ENCODE peak calls at places on chromosomes 13 and 19, in four cellular contexts. One of them, this sample, is unnamed.

GRCh38 chr13:66556306-66556705 is 673.8 kb downstream of the PCDH9 start:
- DNase-seq in lower lobe of right lung: no peak
- DNase-seq in Daoy: no peak
- DNase-seq in cardiac muscle cell: peak; percentile 16
- DNase-seq in this sample: no peak

GRCh38 chr13:102235689-102236088 is 166.2 kb downstream of the FGF14 start:
- DNase-seq in lower lobe of right lung: no peak
- DNase-seq in Daoy: no peak
- DNase-seq in cardiac muscle cell: no peak
- DNase-seq in this sample: no peak

GRCh38 chr13:44763604-44764311 is 187.6 kb upstream of the TSC22D1 start:
- DNase-seq in cardiac muscle cell: peak; percentile 45
- DNase-seq in lower lobe of right lung: no peak
- DNase-seq in Daoy: no peak
- DNase-seq in this sample: peak; percentile 88

GRCh38 chr13:54415753-54416366 is 1387.2 kb downstream of the OLFM4 start:
- DNase-seq in Daoy: no peak
- DNase-seq in cardiac muscle cell: no peak
- DNase-seq in lower lobe of right lung: no peak
- DNase-seq in this sample: no peak

GRCh38 chr13:20371825-20372224 is 139.7 kb upstream of the GJB6 start:
- DNase-seq in Daoy: no peak
- DNase-seq in cardiac muscle cell: no peak
- DNase-seq in lower lobe of right lung: no peak
- DNase-seq in this sample: no peak

GRCh38 chr19:30693179-30693578 is 321.0 kb downstream of the ZNF536 start:
- DNase-seq in lower lobe of right lung: no peak
- DNase-seq in Daoy: no peak
- DNase-seq in cardiac muscle cell: no peak
- DNase-seq in this sample: no peak

GRCh38 chr19:23571175-23571574 is 115.8 kb downstream of the ZNF675 start:
- DNase-seq in lower lobe of right lung: no peak
- DNase-seq in cardiac muscle cell: no peak
- DNase-seq in Daoy: no peak
- DNase-seq in this sample: no peak

GRCh38 chr19:6551607-6552450 is 21.0 kb downstream of the TNFSF9 start:
- DNase-seq in cardiac muscle cell: peak; percentile 17
- DNase-seq in Daoy: peak; percentile 31
- DNase-seq in lower lobe of right lung: peak; percentile 50
- DNase-seq in this sample: peak; percentile 25

GRCh38 chr13:21516806-21517205 is 57.7 kb upstream of the ZDHHC20 start:
- DNase-seq in cardiac muscle cell: no peak
- DNase-seq in Daoy: no peak
- DNase-seq in lower lobe of right lung: no peak
- DNase-seq in this sample: no peak